ENCODE peak calls at places on chromosomes 6 and 20, in seven cellular contexts. K is hippocampal formation, E is GM19239, V is adrenal gland, C is Caco-2, Y is SK-N-SH, F is A549. Q is an unnamed sample.
A peak's percentile ranks its signal among the peaks of the same experiment; 100 is the strongest.

GRCh38 chr6:12923644-12924235 is 207.2 kb downstream of the PHACTR1 start:
- DNase-seq in K (no peak), E (no peak), V (no peak), C (no peak), Y (no peak), F (no peak), Q (peak; percentile 65)

GRCh38 chr6:29376003-29376402 is 912 bp upstream of the OR12D3 start:
- DNase-seq in K (no peak), E (no peak), V (no peak), C (no peak), Y (no peak), F (no peak), Q (no peak)

GRCh38 chr20:7285918-7286556 is 518.6 kb downstream of the BMP2 start:
- DNase-seq in K (peak; percentile 64), E (peak; percentile 4), V (peak; percentile 60), C (peak; percentile 75), Y (peak; percentile 29), F (peak; percentile 13), Q (peak; percentile 50)

GRCh38 chr6:72287801-72288200 is 334.1 kb upstream of the KCNQ5 start:
- DNase-seq in K (no peak), E (no peak), V (no peak), C (no peak), Y (no peak), F (no peak), Q (no peak)

GRCh38 chr20:41175201-41175651 is 37.9 kb downstream of the PLCG1 start:
- DNase-seq in K (no peak), E (no peak), V (peak; percentile 5), C (no peak), Y (no peak), F (no peak), Q (no peak)

GRCh38 chr6:29853245-29853644 is 25.6 kb downstream of the HLA-G start:
- DNase-seq in K (no peak), E (no peak), V (no peak), C (no peak), Y (no peak), F (no peak), Q (no peak)

GRCh38 chr20:3563548-3564177 is 92.8 kb downstream of the ATRN start:
- DNase-seq in K (peak; percentile 11), E (peak; percentile 10), V (no peak), C (peak; percentile 65), Y (peak; percentile 53), F (peak; percentile 37), Q (peak; percentile 12)

GRCh38 chr20:9912858-9913434 is 74.1 kb upstream of the PAK5 start:
- DNase-seq in K (peak; percentile 18), E (no peak), V (peak; percentile 26), C (peak; percentile 57), Y (peak; percentile 50), F (peak; percentile 38), Q (peak; percentile 41)

GRCh38 chr6:36851149-36851614 is 11.9 kb upstream of the CPNE5 start:
- DNase-seq in K (peak; percentile 51), E (no peak), V (peak; percentile 72), C (peak; percentile 61), Y (peak; percentile 61), F (peak; percentile 19), Q (peak; percentile 62)

GRCh38 chr20:53706511-53707031 is 112.9 kb upstream of the ZNF217 start:
- DNase-seq in K (no peak), E (no peak), V (no peak), C (no peak), Y (no peak), F (no peak), Q (no peak)

Q was measured in HT1080.